ENCODE peak calls at places on chromosomes 11 and 22, in six cellular contexts. U is breast epithelium, S is uterus, X is choroid plexus epithelial cell, Z is tibial nerve, E is cardiac muscle cell. K is an unnamed sample.

GRCh38 chr22:20051927-20052308 is 28.1 kb upstream of the DGCR8 start:
- DNase-seq in E (no peak), U (no peak), Z (no peak), X (no peak), S (no peak), K (no peak)

GRCh38 chr22:39117585-39118191 is 20.6 kb downstream of the APOBEC3H start:
- DNase-seq in E (peak), Z (no peak), X (peak), S (no peak), U (no peak), K (peak)

GRCh38 chr22:19448076-19448607 is 631 bp upstream of the C22orf39 start:
- DNase-seq in S (no peak), E (peak), X (peak), Z (no peak), U (no peak), K (peak)

GRCh38 chr11:69122337-69122641 is 33.4 kb upstream of the SMIM38 start:
- DNase-seq in Z (no peak), S (no peak), U (no peak), E (no peak), X (no peak), K (no peak)

GRCh38 chr11:45104790-45105084 is 41.7 kb upstream of the PRDM11 start:
- DNase-seq in Z (no peak), X (no peak), E (no peak), U (no peak), S (no peak), K (no peak)

GRCh38 chr11:2367266-2368160 is 9.6 kb upstream of the CD81 start:
- DNase-seq in U (no peak), E (no peak), X (no peak), S (no peak), Z (no peak), K (no peak)

GRCh38 chr11:7548659-7549283 is 35.0 kb downstream of the PPFIBP2 start:
- DNase-seq in X (no peak), Z (no peak), S (no peak), E (no peak), U (no peak), K (peak)

GRCh38 chr11:65572356-65573043 is at the start of gene FAM89B:
- DNase-seq in Z (peak), E (peak), U (peak), X (peak), S (peak), K (peak)

GRCh38 chr11:68370211-68371111 is 58.1 kb downstream of the LRP5 start:
- DNase-seq in E (no peak), X (no peak), U (no peak), Z (no peak), S (no peak), K (no peak)

GRCh38 chr11:27717801-27718229 is 17.6 kb upstream of the BDNF start:
- DNase-seq in U (no peak), S (no peak), X (peak), E (peak), Z (no peak), K (no peak)

GRCh38 chr22:29309332-29310064 is 3.0 kb downstream of the GAS2L1 start:
- DNase-seq in E (no peak), X (no peak), S (peak), Z (no peak), U (no peak), K (peak)

GRCh38 chr11:117877120-117877784 is 794 bp upstream of the FXYD6 start:
- DNase-seq in E (peak), Z (no peak), S (no peak), U (no peak), X (no peak), K (no peak)
- H3K4me3 ChIP-seq in E (peak), Z (peak), S (peak), U (peak), X (no peak), K (no peak)

GRCh38 chr11:119295178-119295577 is 21.8 kb downstream of the MCAM start:
- DNase-seq in S (no peak), E (peak), Z (no peak), X (no peak), U (no peak), K (peak)
- TF ChIP-seq CTCF in S (no peak), E (no peak), Z (no peak), X (peak), U (no peak), K (peak)

DNA sequence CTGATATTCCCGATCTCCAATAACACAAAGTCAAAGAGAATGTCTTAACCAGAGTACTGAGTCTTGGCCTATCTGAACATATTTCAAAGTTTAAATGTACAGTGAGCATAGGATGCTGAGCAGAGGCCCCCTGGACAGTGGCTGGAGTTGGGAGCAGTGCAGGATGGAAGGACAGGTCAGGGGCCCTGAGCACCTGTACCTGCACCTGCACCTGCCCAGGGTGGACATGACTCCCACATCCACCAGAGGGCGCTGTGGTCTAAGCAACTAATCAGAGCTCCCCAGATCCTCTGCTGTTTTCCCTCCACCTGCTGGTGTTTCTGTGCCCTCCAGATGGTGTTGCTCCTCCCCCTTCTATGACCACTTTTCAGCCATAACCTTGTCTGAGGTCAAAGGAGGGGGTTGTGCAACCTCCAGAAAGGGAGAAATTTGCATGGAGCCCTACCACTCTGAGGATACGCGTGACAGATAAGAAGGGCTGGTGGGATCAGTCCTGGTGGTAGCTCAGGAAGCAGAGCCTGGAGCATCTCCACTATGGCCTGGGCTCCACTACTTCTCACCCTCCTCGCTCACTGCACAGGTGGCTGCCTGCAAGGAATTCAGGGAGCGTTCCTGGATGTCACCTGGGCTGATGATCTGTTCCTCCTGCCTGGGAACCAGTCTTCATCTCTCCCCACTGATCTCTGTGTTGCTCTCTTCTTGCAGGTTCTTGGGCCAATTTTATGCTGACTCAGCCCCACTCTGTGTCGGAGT is 49.1 kb upstream of the VPREB1 start:
- DNase-seq in Z (peak), E (peak), X (peak), U (peak), S (no peak), K (peak)
- H3K4me3 ChIP-seq in Z (no peak), E (no peak), X (no peak), U (no peak), S (no peak), K (no peak)

DNA sequence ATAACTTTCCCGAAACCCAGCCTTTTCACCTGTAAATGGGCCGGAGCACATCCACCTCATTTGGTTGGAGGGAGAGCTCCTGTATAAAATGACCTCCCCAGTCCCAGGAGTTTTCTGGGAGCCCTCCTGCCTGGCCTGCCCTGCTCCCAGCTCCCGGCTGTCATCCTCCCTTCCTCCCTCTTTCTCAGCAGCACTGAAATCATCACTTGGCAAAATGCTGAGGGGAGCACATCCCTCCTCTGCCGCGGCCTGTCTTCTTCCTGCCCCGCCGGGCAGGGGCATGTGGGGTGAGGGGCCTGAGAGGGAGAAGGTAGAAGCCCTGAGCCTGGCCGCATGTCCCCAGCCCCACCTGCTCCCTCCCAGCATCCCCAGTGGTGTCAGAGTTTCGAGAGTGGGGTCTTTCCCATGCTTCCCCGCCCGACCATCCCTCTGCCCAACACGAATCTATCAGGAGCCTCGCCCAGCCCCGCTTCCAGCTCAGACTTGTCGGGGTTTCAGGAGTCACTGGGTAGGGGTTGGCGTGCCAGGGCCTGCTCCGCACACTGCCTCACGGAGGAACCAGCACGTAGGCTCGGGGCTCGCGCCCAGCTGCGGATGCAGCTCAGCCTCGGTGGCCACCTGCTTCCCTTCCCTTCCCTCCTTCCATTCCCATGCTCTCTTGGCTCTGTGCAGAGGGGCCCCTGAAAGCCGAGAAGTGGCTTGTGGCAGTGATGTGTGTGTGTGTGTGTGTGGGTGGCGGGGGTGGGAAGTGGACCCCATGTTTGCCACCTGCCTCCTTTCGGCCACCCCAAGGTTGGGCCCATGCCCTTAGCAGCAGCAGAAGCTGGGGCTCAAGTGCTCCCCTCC is 37.1 kb downstream of the NECTIN1 start:
- DNase-seq in Z (no peak), S (no peak), U (no peak), E (no peak), X (no peak), K (no peak)
- TF ChIP-seq CTCF in Z (no peak), S (no peak), U (no peak), E (no peak), X (no peak), K (no peak)

GRCh38 chr11:129996113-129996870 is 6.3 kb downstream of the PRDM10 start:
- DNase-seq in X (no peak), U (no peak), E (peak), S (peak), Z (no peak), K (no peak)

GRCh38 chr11:129998107-129998506 is 4.5 kb downstream of the PRDM10 start:
- DNase-seq in X (no peak), U (no peak), S (no peak), Z (no peak), E (no peak), K (no peak)

GRCh38 chr11:129998905-129999304 is 3.7 kb downstream of the PRDM10 start:
- DNase-seq in U (no peak), X (no peak), E (no peak), S (no peak), Z (no peak), K (no peak)

GRCh38 chr11:129999407-129999806 is 3.2 kb downstream of the PRDM10 start:
- DNase-seq in E (no peak), Z (no peak), X (no peak), S (no peak), U (no peak), K (no peak)

DNA sequence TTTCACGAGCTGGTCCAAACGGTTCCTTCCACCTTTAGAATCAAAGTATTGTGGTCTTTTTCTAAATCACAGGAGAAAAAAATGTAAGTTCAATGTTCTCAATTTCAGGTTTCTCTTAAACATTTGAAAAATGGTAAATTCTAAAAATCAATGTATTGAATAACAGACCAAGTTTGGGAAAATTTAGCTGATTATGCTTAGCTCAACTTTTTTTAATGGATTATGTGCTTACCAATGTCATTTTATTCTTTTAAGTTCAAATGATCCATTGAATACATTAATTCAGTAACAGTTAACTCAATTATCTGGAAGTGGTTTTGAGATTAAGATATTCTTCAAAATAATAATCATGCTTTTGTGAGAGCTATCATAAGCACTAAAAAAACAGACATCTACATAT is 5.1 kb downstream of the PRDM10 start:
- DNase-seq in Z (no peak), X (no peak), S (no peak), E (no peak), U (no peak), K (no peak)
- H3K4me3 ChIP-seq in Z (no peak), X (no peak), S (no peak), E (no peak), U (no peak), K (no peak)

K was measured in NB4.